ENCODE peak calls at places on chromosome 22, in seven cellular contexts. B is fibroblast of lung, T is A549, I is thyroid gland, N is progenitor cell of endocrine pancreas, Y is choroid plexus epithelial cell, X is nephron progenitor cell. Q is an unnamed sample.

GRCh38 chr22:29621761-29622526 is 18.5 kb downstream of the NF2 start:
- DNase-seq in B (peak), T (peak), I (no peak), N (no peak), Y (peak), X (no peak), Q (no peak)

GRCh38 chr22:27885977-27886842 is 32.8 kb downstream of the PITPNB start:
- DNase-seq in B (peak), T (peak), I (peak), N (no peak), Y (peak), X (peak), Q (peak)

GRCh38 chr22:27993774-27994350 is 74.8 kb upstream of the PITPNB start:
- DNase-seq in B (no peak), T (no peak), I (no peak), N (no peak), Y (no peak), X (no peak), Q (no peak)

GRCh38 chr22:35567794-35568193 is 27.2 kb downstream of the RASD2 start:
- DNase-seq in B (no peak), T (no peak), I (no peak), N (no peak), Y (no peak), X (no peak), Q (no peak)

GRCh38 chr22:39306456-39307361 is 12.7 kb downstream of the RPL3 start:
- DNase-seq in B (no peak), T (peak), I (no peak), N (no peak), Y (no peak), X (peak), Q (no peak)

GRCh38 chr22:29309332-29310064 is 3.0 kb downstream of the GAS2L1 start:
- DNase-seq in B (no peak), T (no peak), I (no peak), N (no peak), Y (no peak), X (no peak), Q (peak)

GRCh38 chr22:21020802-21021429 is 6.0 kb downstream of the P2RX6 start:
- DNase-seq in B (no peak), T (no peak), I (no peak), N (no peak), Y (peak), X (no peak), Q (no peak)

GRCh38 chr22:22060200-22061084 is 77.9 kb upstream of the TOP3B start:
- DNase-seq in B (no peak), T (peak), I (peak), N (peak), Y (peak), X (peak), Q (peak)

GRCh38 chr22:42990131-42990838 is 24.7 kb downstream of the PACSIN2 start:
- DNase-seq in B (peak), T (peak), I (no peak), N (no peak), Y (peak), X (no peak), Q (no peak)

GRCh38 chr22:29108137-29108536 is 35.3 kb downstream of the KREMEN1 start:
- DNase-seq in B (peak), T (peak), I (no peak), N (no peak), Y (peak), X (no peak), Q (no peak)

GRCh38 chr22:44707752-44708151 is 5.7 kb downstream of the PRR5 start:
- DNase-seq in B (peak), T (no peak), I (no peak), N (no peak), Y (no peak), X (no peak), Q (no peak)

GRCh38 chr22:49236541-49237075 is 591.1 kb downstream of the BRD1 start:
- DNase-seq in B (no peak), T (no peak), I (no peak), N (no peak), Y (no peak), X (no peak), Q (no peak)

GRCh38 chr22:35883028-35883620 is 145.5 kb downstream of the RBFOX2 start:
- DNase-seq in B (peak), T (peak), I (no peak), N (no peak), Y (peak), X (no peak), Q (no peak)

GRCh38 chr22:38049812-38050619 is 7.2 kb upstream of the PICK1 start:
- DNase-seq in B (no peak), T (no peak), I (no peak), N (no peak), Y (no peak), X (no peak), Q (no peak)

GRCh38 chr22:50479686-50480085 is 1.7 kb upstream of the ADM2 start:
- DNase-seq in B (no peak), T (no peak), I (peak), N (no peak), Y (no peak), X (no peak), Q (no peak)

GRCh38 chr22:29359469-29359868 is 28.9 kb downstream of the AP1B1 start:
- DNase-seq in B (peak), T (peak), I (no peak), N (no peak), Y (peak), X (peak), Q (peak)

GRCh38 chr22:39296535-39296934 is 22.9 kb downstream of the RPL3 start:
- DNase-seq in B (no peak), T (no peak), I (no peak), N (no peak), Y (no peak), X (no peak), Q (no peak)

GRCh38 chr22:35352214-35353111 is 28.4 kb upstream of the HMOX1 start:
- DNase-seq in B (peak), T (peak), I (peak), N (no peak), Y (no peak), X (peak), Q (peak)

GRCh38 chr22:26646158-26646557 is 11.2 kb upstream of the MIAT start:
- DNase-seq in B (peak), T (no peak), I (no peak), N (no peak), Y (peak), X (no peak), Q (no peak)

GRCh38 chr22:39214006-39214382 is 30.8 kb downstream of the PDGFB start:
- DNase-seq in B (no peak), T (no peak), I (no peak), N (no peak), Y (no peak), X (no peak), Q (no peak)

GRCh38 chr22:27993201-27993635 is 74.2 kb upstream of the PITPNB start:
- DNase-seq in B (no peak), T (no peak), I (no peak), N (no peak), Y (no peak), X (no peak), Q (no peak)

GRCh38 chr22:41561335-41561734 is 525 bp downstream of the CSDC2 start:
- DNase-seq in B (peak), T (no peak), I (no peak), N (no peak), Y (peak), X (peak), Q (no peak)

GRCh38 chr22:49372530-49373288 is 455.0 kb downstream of the BRD1 start:
- DNase-seq in B (no peak), T (peak), I (no peak), N (no peak), Y (no peak), X (peak), Q (peak)

GRCh38 chr22:28129319-28129962 is 210.4 kb upstream of the PITPNB start:
- DNase-seq in B (no peak), T (no peak), I (peak), N (no peak), Y (no peak), X (no peak), Q (no peak)

GRCh38 chr22:26923498-26923897 is 266.1 kb downstream of the MIAT start:
- DNase-seq in B (no peak), T (no peak), I (no peak), N (no peak), Y (no peak), X (no peak), Q (no peak)

GRCh38 chr22:36823177-36823839 is 6.5 kb upstream of the PVALB start:
- DNase-seq in B (peak), T (no peak), I (no peak), N (no peak), Y (peak), X (no peak), Q (no peak)

GRCh38 chr22:26476705-26477340 is 6.8 kb downstream of the HPS4 start:
- DNase-seq in B (peak), T (no peak), I (no peak), N (no peak), Y (peak), X (no peak), Q (no peak)

GRCh38 chr22:22195265-22196017 is 49.1 kb upstream of the VPREB1 start:
- DNase-seq in B (peak), T (peak), I (peak), N (peak), Y (peak), X (peak), Q (peak)

GRCh38 chr22:24728790-24729637 is 45.5 kb downstream of the PIWIL3 start:
- DNase-seq in B (peak), T (no peak), I (no peak), N (no peak), Y (peak), X (peak), Q (no peak)

GRCh38 chr22:29722151-29722550 is 2.3 kb downstream of the CABP7 start:
- DNase-seq in B (peak), T (no peak), I (no peak), N (no peak), Y (no peak), X (no peak), Q (no peak)

GRCh38 chr22:22109693-22110466 is 127.3 kb upstream of the TOP3B start:
- DNase-seq in B (no peak), T (no peak), I (no peak), N (no peak), Y (no peak), X (no peak), Q (no peak)

GRCh38 chr22:46262449-46263207 is 515 bp downstream of the PKDREJ start:
- DNase-seq in B (peak), T (no peak), I (peak), N (peak), Y (peak), X (peak), Q (peak)
- TF ChIP-seq CTCF in B (peak), T (no peak), I (no peak), N (peak), Y (peak), X (peak), Q (no peak)

GRCh38 chr22:30754971-30755759 is 60.5 kb downstream of the OSBP2 start:
- DNase-seq in B (peak), T (peak), I (peak), N (peak), Y (peak), X (peak), Q (peak)

GRCh38 chr22:30755760-30756124 is 61.1 kb downstream of the OSBP2 start:
- DNase-seq in B (no peak), T (no peak), I (no peak), N (no peak), Y (no peak), X (no peak), Q (no peak)

GRCh38 chr22:30753701-30754100 is 59.0 kb downstream of the OSBP2 start:
- DNase-seq in B (no peak), T (no peak), I (no peak), N (no peak), Y (no peak), X (no peak), Q (no peak)

GRCh38 chr22:30752771-30753170 is 58.1 kb downstream of the OSBP2 start:
- DNase-seq in B (no peak), T (no peak), I (no peak), N (no peak), Y (no peak), X (no peak), Q (no peak)

DNA sequence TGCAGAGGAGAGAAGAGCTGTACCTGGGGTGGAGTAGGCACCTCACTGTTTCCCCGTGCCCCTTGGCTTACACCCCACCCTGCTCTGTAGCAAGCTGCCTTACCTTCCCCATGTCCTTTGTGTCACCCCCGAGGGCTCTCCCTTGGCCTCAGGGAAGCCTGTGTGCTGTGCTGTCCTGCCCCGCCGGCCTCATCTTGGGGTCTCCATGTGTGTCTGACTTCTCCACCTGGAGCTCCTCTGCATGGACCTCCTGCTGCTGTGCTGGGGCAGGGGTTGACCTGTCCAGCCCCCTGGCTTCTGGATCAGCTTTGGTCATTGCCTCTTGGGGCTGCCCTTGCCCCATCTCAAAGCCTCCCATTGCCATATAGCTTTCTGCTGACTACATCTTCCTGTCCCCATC is 59.8 kb downstream of the OSBP2 start:
- DNase-seq in B (no peak), T (no peak), I (no peak), N (no peak), Y (no peak), X (no peak), Q (no peak)
- TF ChIP-seq CTCF in B (no peak), T (no peak), I (no peak), N (no peak), Y (no peak), X (no peak), Q (no peak)

GRCh38 chr22:17119481-17120202 is 1.5 kb downstream of the TMEM121B start:
- DNase-seq in B (no peak), T (peak), I (no peak), N (no peak), Y (peak), X (peak), Q (peak)
- TF ChIP-seq CTCF in B (peak), T (peak), I (no peak), N (peak), Y (peak), X (no peak), Q (peak)

GRCh38 chr22:47836957-47837356 is 1074.5 kb downstream of the TBC1D22A start:
- DNase-seq in B (peak), T (peak), I (no peak), N (no peak), Y (no peak), X (no peak), Q (no peak)

GRCh38 chr22:47835726-47836125 is 1073.3 kb downstream of the TBC1D22A start:
- DNase-seq in B (peak), T (peak), I (no peak), N (no peak), Y (peak), X (no peak), Q (no peak)

GRCh38 chr22:47841166-47841565 is 1078.7 kb downstream of the TBC1D22A start:
- DNase-seq in B (no peak), T (no peak), I (no peak), N (no peak), Y (no peak), X (no peak), Q (no peak)

GRCh38 chr22:47839586-47840245 is 1077.3 kb downstream of the TBC1D22A start:
- DNase-seq in B (no peak), T (no peak), I (no peak), N (no peak), Y (no peak), X (peak), Q (no peak)

DNA sequence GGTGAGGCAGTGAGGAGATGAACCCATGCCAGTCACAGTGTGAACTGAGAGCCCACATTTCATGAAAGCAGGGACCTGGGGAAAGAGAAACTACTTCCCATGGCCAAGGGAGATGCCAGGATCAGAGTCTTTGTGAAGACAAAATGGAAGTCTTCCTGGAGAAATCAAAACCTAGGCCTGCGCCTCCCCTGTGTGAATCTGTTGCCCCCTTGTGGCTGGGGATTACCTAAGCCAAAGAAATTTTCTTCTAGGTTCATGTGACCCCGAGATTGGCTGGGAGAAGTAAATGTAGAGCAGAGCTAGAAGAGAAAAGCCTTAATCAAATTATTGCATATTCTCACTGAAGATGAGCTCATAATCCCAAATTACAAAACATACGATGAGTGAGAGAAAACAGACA is 1075.3 kb downstream of the TBC1D22A start:
- DNase-seq in B (peak), T (peak), I (no peak), N (no peak), Y (peak), X (no peak), Q (no peak)
- TF ChIP-seq CTCF in B (peak), T (no peak), I (no peak), N (peak), Y (peak), X (peak), Q (peak)

DNA sequence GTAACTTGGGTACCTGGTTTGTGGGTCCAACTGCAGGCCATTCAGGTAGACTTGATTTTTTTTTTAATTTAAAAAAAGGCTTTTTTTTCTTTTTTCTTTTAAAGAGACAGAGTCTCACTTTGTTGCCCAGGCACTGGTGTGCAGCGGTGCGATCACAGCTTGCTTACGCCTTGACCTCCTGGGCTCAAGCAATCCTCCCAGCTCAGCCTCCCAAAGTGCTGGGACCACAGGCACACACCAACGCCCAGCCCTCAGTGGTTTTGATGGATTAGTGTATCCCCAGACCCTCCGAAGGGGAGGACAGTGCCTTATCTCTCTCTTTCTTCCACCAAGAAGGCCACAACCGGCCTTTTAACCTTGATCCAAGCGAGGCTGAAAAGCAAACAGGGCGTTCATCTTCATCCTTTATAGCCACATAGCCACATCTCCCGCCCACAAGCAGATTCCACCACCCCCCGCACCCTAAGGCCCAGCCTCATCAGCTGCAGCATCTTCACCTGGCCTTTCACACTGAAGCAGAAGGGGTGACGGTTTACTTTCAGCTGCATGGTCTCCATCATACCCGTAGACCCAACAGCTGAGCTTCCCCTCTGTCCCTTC is 17.6 kb upstream of the COMT start:
- DNase-seq in B (no peak), T (no peak), I (no peak), N (no peak), Y (no peak), X (no peak), Q (no peak)
- TF ChIP-seq CTCF in B (no peak), T (no peak), I (no peak), N (no peak), Y (no peak), X (no peak), Q (no peak)

GRCh38 chr22:32518848-32519247 is 44.2 kb downstream of the FBXO7 start:
- DNase-seq in B (no peak), T (peak), I (no peak), N (no peak), Y (no peak), X (no peak), Q (no peak)
- TF ChIP-seq CTCF in B (peak), T (peak), I (no peak), N (peak), Y (peak), X (no peak), Q (peak)